ENCODE peak calls at places on chromosomes 16 and 17, in eight cellular contexts. T is fibroblast of the aortic adventitia, Q is SK-N-SH, W is body of pancreas, V is GM06990, G is IMR-90, D is cardiac muscle cell, B is heart right ventricle. O is an unnamed sample.

GRCh38 chr17:27994586-27994985 is 47.9 kb upstream of the NLK start:
- DNase-seq in G (no peak), W (no peak), T (no peak), D (no peak), V (no peak), B (no peak), Q (no peak), O (no peak)

GRCh38 chr17:75588546-75589016 is 981 bp downstream of the MYO15B start:
- DNase-seq in D (no peak), W (peak), V (no peak), T (no peak), G (no peak), Q (no peak), B (peak), O (no peak)

GRCh38 chr16:67936876-67937605 is 391 bp upstream of the PSMB10 start:
- DNase-seq in Q (no peak), V (no peak), B (peak), D (no peak), W (no peak), T (no peak), G (no peak), O (no peak)

GRCh38 chr17:51869387-51869786 is 289.1 kb downstream of the CA10 start:
- DNase-seq in W (no peak), V (no peak), T (no peak), G (no peak), B (no peak), D (peak), Q (no peak), O (no peak)

GRCh38 chr17:17818088-17818526 is 18.7 kb downstream of the SREBF1 start:
- DNase-seq in Q (peak), W (peak), T (peak), D (peak), V (no peak), B (no peak), G (peak), O (no peak)

GRCh38 chr17:80071116-80071980 is 30.0 kb upstream of the GAA start:
- DNase-seq in G (peak), T (peak), V (no peak), Q (no peak), W (peak), D (peak), B (peak), O (peak)

GRCh38 chr16:80006175-80006895 is 405.8 kb upstream of the MAF start:
- DNase-seq in V (no peak), D (peak), T (no peak), W (no peak), B (peak), G (peak), Q (no peak), O (peak)

GRCh38 chr16:23324727-23325126 is 22.6 kb downstream of the SCNN1B start:
- DNase-seq in B (peak), Q (no peak), D (no peak), V (no peak), G (no peak), T (no peak), W (no peak), O (no peak)

GRCh38 chr16:81873843-81874752 is 95.0 kb downstream of the PLCG2 start:
- DNase-seq in V (no peak), B (peak), W (peak), T (peak), Q (peak), G (peak), D (peak), O (peak)

GRCh38 chr17:38687291-38687690 is 12.5 kb upstream of the EPOP start:
- DNase-seq in Q (no peak), V (no peak), G (peak), B (no peak), T (peak), W (no peak), D (peak), O (no peak)

GRCh38 chr16:72921620-72922019 is 126.3 kb downstream of the ZFHX3 start:
- DNase-seq in G (peak), D (peak), W (peak), T (peak), B (no peak), Q (peak), V (no peak), O (peak)
- H3K4me3 ChIP-seq in G (no peak), D (no peak), W (no peak), T (peak), B (no peak), Q (peak), V (no peak), O (peak)

GRCh38 chr17:45992904-45993303 is 6.1 kb upstream of the STH start:
- DNase-seq in B (no peak), T (no peak), G (no peak), D (no peak), V (no peak), Q (no peak), W (no peak), O (no peak)
- TF ChIP-seq CTCF in B (no peak), T (no peak), G (no peak), D (no peak), V (no peak), Q (no peak), W (no peak), O (no peak)

GRCh38 chr17:77779711-77780539 is 178.6 kb upstream of the TNRC6C start:
- DNase-seq in G (no peak), T (peak), V (no peak), D (peak), W (peak), Q (peak), B (no peak), O (peak)
- H3K4me3 ChIP-seq in G (no peak), T (no peak), V (no peak), D (no peak), W (no peak), Q (peak), B (no peak), O (no peak)

GRCh38 chr16:75695708-75696107 is 5.6 kb downstream of the DUXB start:
- DNase-seq in Q (peak), D (no peak), W (no peak), V (no peak), B (no peak), T (peak), G (no peak), O (no peak)
- TF ChIP-seq CTCF in Q (peak), D (peak), W (no peak), V (peak), B (no peak), T (peak), G (peak), O (no peak)

O was measured in astrocyte of the spinal cord.